ENCODE peak calls at places on chromosomes 13 and 19, in four cellular contexts. One of them, this sample, is unnamed.

GRCh38 chr19:5977785-5978605 is at the start of gene RANBP3:
- DNase-seq in RWPE1: peak
- DNase-seq in brain microvascular endothelial cell: peak
- DNase-seq in tibial artery: peak
- DNase-seq in this sample: peak

GRCh38 chr13:41457589-41458186 is 338 bp downstream of the RGCC start:
- DNase-seq in RWPE1: no peak
- DNase-seq in brain microvascular endothelial cell: no peak
- DNase-seq in tibial artery: no peak
- DNase-seq in this sample: peak

GRCh38 chr19:47693903-47694302 is 19.3 kb upstream of the EHD2 start:
- DNase-seq in RWPE1: no peak
- DNase-seq in brain microvascular endothelial cell: no peak
- DNase-seq in tibial artery: no peak
- DNase-seq in this sample: no peak

GRCh38 chr19:49912965-49913685 is 15.9 kb upstream of the ATF5 start:
- DNase-seq in RWPE1: no peak
- DNase-seq in brain microvascular endothelial cell: no peak
- DNase-seq in tibial artery: no peak
- DNase-seq in this sample: no peak

GRCh38 chr19:1468274-1469199 is 10.5 kb downstream of the C19orf25 start:
- DNase-seq in RWPE1: no peak
- DNase-seq in brain microvascular endothelial cell: no peak
- DNase-seq in tibial artery: no peak
- DNase-seq in this sample: no peak

GRCh38 chr19:37484406-37485115 is 15.4 kb downstream of the ZNF570 start:
- DNase-seq in RWPE1: no peak
- DNase-seq in brain microvascular endothelial cell: no peak
- DNase-seq in tibial artery: no peak
- DNase-seq in this sample: no peak

GRCh38 chr13:33285420-33286124 is at the start of gene STARD13:
- DNase-seq in RWPE1: peak
- DNase-seq in brain microvascular endothelial cell: peak
- DNase-seq in tibial artery: peak
- DNase-seq in this sample: peak

GRCh38 chr19:35807633-35808032 is 5.0 kb downstream of the PRODH2 start:
- DNase-seq in RWPE1: no peak
- DNase-seq in brain microvascular endothelial cell: no peak
- DNase-seq in tibial artery: no peak
- DNase-seq in this sample: no peak

GRCh38 chr13:99003851-99004471 is 26.1 kb upstream of the DOCK9 start:
- DNase-seq in RWPE1: no peak
- DNase-seq in brain microvascular endothelial cell: no peak
- DNase-seq in tibial artery: no peak
- DNase-seq in this sample: no peak

GRCh38 chr19:4689403-4689802 is 19.3 kb upstream of the MYDGF start:
- DNase-seq in RWPE1: no peak
- DNase-seq in brain microvascular endothelial cell: no peak
- DNase-seq in tibial artery: no peak
- DNase-seq in this sample: no peak

GRCh38 chr19:4691383-4691782 is 21.2 kb upstream of the MYDGF start:
- DNase-seq in RWPE1: no peak
- DNase-seq in brain microvascular endothelial cell: no peak
- DNase-seq in tibial artery: peak
- DNase-seq in this sample: no peak

GRCh38 chr19:4688587-4688986 is 18.4 kb upstream of the MYDGF start:
- DNase-seq in RWPE1: no peak
- DNase-seq in brain microvascular endothelial cell: no peak
- DNase-seq in tibial artery: no peak
- DNase-seq in this sample: no peak

GRCh38 chr19:4692275-4693077 is 22.3 kb upstream of the MYDGF start:
- DNase-seq in RWPE1: no peak
- DNase-seq in brain microvascular endothelial cell: no peak
- DNase-seq in tibial artery: no peak
- DNase-seq in this sample: no peak

DNA sequence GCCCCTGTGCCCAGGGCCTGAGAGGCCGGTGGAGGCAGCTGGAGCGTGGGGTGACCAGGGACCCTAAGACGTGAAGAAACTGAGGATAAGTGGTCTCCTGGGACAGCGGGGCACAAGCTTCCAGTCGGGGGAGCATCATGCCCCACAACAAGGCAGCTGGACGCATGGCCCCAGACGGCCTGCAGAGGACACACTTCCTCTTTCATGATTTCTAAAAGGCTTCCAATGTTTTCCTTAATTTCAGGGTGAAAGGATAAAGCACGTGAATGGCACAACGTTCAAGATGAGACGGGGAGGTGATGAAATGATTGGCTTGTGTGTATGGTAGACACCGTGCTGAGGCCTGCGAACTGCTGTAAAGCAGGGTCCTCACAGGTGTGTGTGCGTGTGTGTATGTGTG is 20.2 kb upstream of the MYDGF start:
- DNase-seq in RWPE1: no peak
- DNase-seq in brain microvascular endothelial cell: no peak
- DNase-seq in tibial artery: no peak
- DNase-seq in this sample: no peak
- TF ChIP-seq CTCF in RWPE1: no peak
- TF ChIP-seq CTCF in brain microvascular endothelial cell: peak
- TF ChIP-seq CTCF in tibial artery: no peak
- TF ChIP-seq CTCF in this sample: no peak

DNA sequence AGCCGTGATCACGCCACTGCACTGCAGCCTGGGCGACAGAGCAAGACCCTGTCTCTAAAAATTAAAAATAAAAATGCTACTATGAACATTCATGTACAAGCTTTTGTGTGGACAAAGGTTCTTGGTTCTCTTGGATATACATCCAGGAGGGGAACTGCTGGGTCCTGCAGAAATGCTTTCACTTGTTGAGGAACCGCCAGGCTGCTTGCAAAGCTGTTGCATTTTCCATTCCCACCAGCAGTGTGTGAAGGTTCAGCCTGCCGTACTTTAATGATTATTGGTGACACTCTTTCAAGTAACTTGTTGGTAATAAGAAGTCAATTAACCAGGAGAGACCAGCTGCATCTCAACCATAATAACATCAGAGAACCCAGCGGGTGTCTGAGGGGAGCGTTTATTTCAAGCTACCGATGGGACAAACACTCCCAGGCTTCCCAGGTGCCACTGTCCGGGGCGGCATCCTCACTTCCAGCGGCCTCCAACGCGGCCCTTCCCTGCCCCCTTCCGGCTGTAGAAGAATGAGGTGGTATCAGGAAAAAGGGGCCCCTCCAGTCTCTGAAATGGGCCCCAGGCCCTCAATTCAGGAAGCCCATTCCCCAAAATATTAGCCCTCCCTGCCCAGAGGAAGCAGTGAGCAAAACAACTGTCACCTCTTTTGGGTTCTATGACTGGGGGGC is 15.2 kb upstream of the PPP1R12C start:
- DNase-seq in RWPE1: no peak
- DNase-seq in brain microvascular endothelial cell: no peak
- DNase-seq in tibial artery: no peak
- DNase-seq in this sample: no peak
- TF ChIP-seq CTCF in RWPE1: no peak
- TF ChIP-seq CTCF in brain microvascular endothelial cell: no peak
- TF ChIP-seq CTCF in tibial artery: no peak
- TF ChIP-seq CTCF in this sample: peak

GRCh38 chr13:44437356-44438233 is 64.0 kb downstream of the SERP2 start:
- DNase-seq in RWPE1: no peak
- DNase-seq in brain microvascular endothelial cell: no peak
- DNase-seq in tibial artery: no peak
- DNase-seq in this sample: no peak
- TF ChIP-seq CTCF in RWPE1: peak
- TF ChIP-seq CTCF in brain microvascular endothelial cell: peak
- TF ChIP-seq CTCF in tibial artery: peak
- TF ChIP-seq CTCF in this sample: peak

GRCh38 chr19:15631817-15632216 is 8.9 kb upstream of the CYP4F3 start:
- DNase-seq in RWPE1: peak
- DNase-seq in brain microvascular endothelial cell: no peak
- DNase-seq in tibial artery: no peak
- DNase-seq in this sample: no peak

GRCh38 chr19:15628236-15629002 is 12.3 kb upstream of the CYP4F3 start:
- DNase-seq in RWPE1: no peak
- DNase-seq in brain microvascular endothelial cell: no peak
- DNase-seq in tibial artery: no peak
- DNase-seq in this sample: no peak

GRCh38 chr19:15633122-15633521 is 7.6 kb upstream of the CYP4F3 start:
- DNase-seq in RWPE1: no peak
- DNase-seq in brain microvascular endothelial cell: no peak
- DNase-seq in tibial artery: no peak
- DNase-seq in this sample: no peak

GRCh38 chr19:15634105-15634504 is 6.6 kb upstream of the CYP4F3 start:
- DNase-seq in RWPE1: no peak
- DNase-seq in brain microvascular endothelial cell: no peak
- DNase-seq in tibial artery: no peak
- DNase-seq in this sample: no peak

GRCh38 chr19:15629003-15629880 is 11.5 kb upstream of the CYP4F3 start:
- DNase-seq in RWPE1: peak
- DNase-seq in brain microvascular endothelial cell: peak
- DNase-seq in tibial artery: peak
- DNase-seq in this sample: peak
- TF ChIP-seq CTCF in RWPE1: peak
- TF ChIP-seq CTCF in brain microvascular endothelial cell: peak
- TF ChIP-seq CTCF in tibial artery: peak
- TF ChIP-seq CTCF in this sample: peak

GRCh38 chr19:55212447-55212846 is 3.1 kb upstream of the PTPRH start:
- DNase-seq in RWPE1: peak
- DNase-seq in brain microvascular endothelial cell: no peak
- DNase-seq in tibial artery: no peak
- DNase-seq in this sample: peak
- TF ChIP-seq CTCF in RWPE1: no peak
- TF ChIP-seq CTCF in brain microvascular endothelial cell: peak
- TF ChIP-seq CTCF in tibial artery: no peak
- TF ChIP-seq CTCF in this sample: peak

GRCh38 chr19:33024398-33024797 is 40.3 kb downstream of the RHPN2 start:
- DNase-seq in RWPE1: no peak
- DNase-seq in brain microvascular endothelial cell: no peak
- DNase-seq in tibial artery: no peak
- DNase-seq in this sample: no peak

DNA sequence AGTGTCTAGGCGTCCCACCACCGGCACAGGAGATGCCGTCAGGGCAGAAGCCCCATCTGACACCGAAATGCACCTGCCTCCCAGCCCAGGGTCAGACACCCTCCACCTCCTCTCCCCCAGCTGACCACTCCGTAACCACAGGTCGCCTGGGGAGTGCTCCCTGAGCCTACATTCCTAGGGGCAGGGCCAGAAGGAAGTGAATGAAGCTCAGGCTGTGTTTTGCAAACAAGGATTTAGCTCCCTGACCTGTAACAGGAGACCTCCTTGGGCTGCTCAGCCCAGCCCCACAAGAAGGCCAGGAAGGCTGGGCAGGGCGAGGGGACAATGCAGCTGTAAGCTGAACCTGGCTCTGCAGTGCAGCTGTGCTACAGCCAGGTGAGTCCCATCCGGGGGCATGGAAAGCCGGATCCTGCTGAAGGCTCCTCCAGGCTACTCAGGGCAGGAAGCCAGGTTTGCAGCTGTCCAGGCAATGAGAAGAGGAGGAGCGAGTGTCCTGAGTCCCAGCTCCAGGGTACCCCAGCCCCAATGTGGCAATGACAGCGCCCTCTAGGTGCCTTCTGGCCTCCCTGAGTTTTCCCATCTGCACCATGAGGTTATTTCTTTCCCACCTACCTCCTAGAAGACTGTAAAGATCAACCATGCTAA is 42.1 kb downstream of the RHPN2 start:
- DNase-seq in RWPE1: no peak
- DNase-seq in brain microvascular endothelial cell: no peak
- DNase-seq in tibial artery: no peak
- DNase-seq in this sample: no peak
- TF ChIP-seq CTCF in RWPE1: no peak
- TF ChIP-seq CTCF in brain microvascular endothelial cell: no peak
- TF ChIP-seq CTCF in tibial artery: no peak
- TF ChIP-seq CTCF in this sample: no peak

GRCh38 chr19:11379857-11380350 is 4.2 kb downstream of the EPOR start:
- DNase-seq in RWPE1: no peak
- DNase-seq in brain microvascular endothelial cell: no peak
- DNase-seq in tibial artery: no peak
- DNase-seq in this sample: no peak

GRCh38 chr19:11380653-11381534 is 3.2 kb downstream of the EPOR start:
- DNase-seq in RWPE1: peak
- DNase-seq in brain microvascular endothelial cell: peak
- DNase-seq in tibial artery: peak
- DNase-seq in this sample: peak

GRCh38 chr19:11383706-11384048 is 437 bp downstream of the EPOR start:
- DNase-seq in RWPE1: no peak
- DNase-seq in brain microvascular endothelial cell: no peak
- DNase-seq in tibial artery: no peak
- DNase-seq in this sample: no peak

GRCh38 chr19:11382898-11383705 is 1.0 kb downstream of the EPOR start:
- DNase-seq in RWPE1: no peak
- DNase-seq in brain microvascular endothelial cell: no peak
- DNase-seq in tibial artery: peak
- DNase-seq in this sample: peak

DNA sequence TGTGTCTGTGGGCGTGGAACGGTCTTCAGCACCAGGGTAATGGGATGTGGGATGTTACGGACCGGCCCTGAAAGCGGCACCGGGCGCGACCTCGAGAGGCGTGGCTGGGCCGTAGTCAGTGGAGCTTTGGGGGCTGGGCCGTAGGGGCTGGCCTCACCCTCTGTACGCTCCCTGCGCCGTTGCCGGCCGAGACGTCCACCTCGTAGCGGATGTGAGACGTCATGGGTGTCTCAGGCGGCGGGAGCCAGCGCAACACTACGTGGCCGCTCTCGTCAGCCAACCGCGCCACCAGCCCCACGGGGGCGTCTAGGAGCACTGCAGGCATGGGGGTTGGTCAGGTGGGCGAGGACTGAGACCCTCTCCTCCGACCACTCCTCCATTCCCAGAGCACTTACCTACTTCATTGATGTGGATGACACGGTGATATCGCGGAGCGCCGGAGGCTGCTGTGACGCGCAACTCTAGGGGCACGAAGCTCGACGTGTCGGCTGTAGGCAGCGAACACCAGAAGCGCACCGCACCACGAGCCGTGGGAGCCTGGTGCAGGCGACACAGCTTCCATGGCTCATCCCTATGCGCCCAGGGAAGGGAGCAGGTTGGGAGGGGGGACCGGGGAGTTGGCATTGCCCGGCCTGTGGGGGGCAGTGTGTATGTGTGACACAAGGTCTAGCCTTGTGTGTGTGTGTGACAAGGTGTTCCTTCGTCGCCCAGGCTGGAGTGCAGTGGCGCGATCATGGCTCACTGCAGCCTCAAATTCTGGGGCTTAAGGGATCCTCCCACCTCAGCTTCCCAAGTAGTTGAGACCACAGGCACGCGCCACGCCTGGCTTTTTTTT is 2.4 kb downstream of the EPOR start:
- DNase-seq in RWPE1: peak
- DNase-seq in brain microvascular endothelial cell: peak
- DNase-seq in tibial artery: no peak
- DNase-seq in this sample: peak
- TF ChIP-seq CTCF in RWPE1: no peak
- TF ChIP-seq CTCF in brain microvascular endothelial cell: peak
- TF ChIP-seq CTCF in tibial artery: no peak
- TF ChIP-seq CTCF in this sample: peak